ENCODE peak calls at places on chromosomes 16 and 17, in eight cellular contexts. Q, X, G, R, Y, W, J and O are unnamed samples.

GRCh38 chr16:3266873-3267537 is 10.6 kb upstream of the MEFV start:
- DNase-seq in Q (peak; percentile 67), X (peak; percentile 24), G (peak; percentile 26), R (peak; percentile 35), Y (peak; percentile 16), W (peak; percentile 30), J (peak; percentile 34), O (no peak)

GRCh38 chr16:21626659-21627277 is 25.6 kb downstream of the IGSF6 start:
- DNase-seq in Q (peak; percentile 83), X (peak; percentile 77), G (peak; percentile 68), R (peak; percentile 88), Y (peak; percentile 49), W (peak; percentile 64), J (no peak), O (peak; percentile 34)

GRCh38 chr17:1873418-1873817 is 43.6 kb downstream of the RPA1 start:
- DNase-seq in Q (no peak), X (no peak), G (no peak), R (no peak), Y (no peak), W (no peak), J (no peak), O (no peak)

GRCh38 chr16:22198547-22199293 is 7.4 kb upstream of the EEF2K start:
- DNase-seq in Q (no peak), X (peak; percentile 19), G (no peak), R (peak; percentile 9), Y (no peak), W (no peak), J (no peak), O (no peak)

GRCh38 chr16:82133798-82134197 is 36.2 kb downstream of the MPHOSPH6 start:
- DNase-seq in Q (no peak), X (no peak), G (no peak), R (no peak), Y (peak; percentile 75), W (no peak), J (no peak), O (no peak)

GRCh38 chr16:71328151-71328550 is 30.4 kb upstream of the CALB2 start:
- DNase-seq in Q (no peak), X (no peak), G (no peak), R (no peak), Y (no peak), W (no peak), J (no peak), O (no peak)

GRCh38 chr17:7825206-7825980 is 8.6 kb upstream of the KDM6B start:
- DNase-seq in Q (peak; percentile 69), X (no peak), G (no peak), R (no peak), Y (no peak), W (peak; percentile 30), J (peak; percentile 29), O (no peak)

GRCh38 chr17:66652840-66653507 is 181.9 kb upstream of the CACNG5 start:
- DNase-seq in Q (no peak), X (peak; percentile 22), G (peak; percentile 82), R (peak; percentile 74), Y (no peak), W (no peak), J (no peak), O (no peak)

GRCh38 chr16:67161595-67162058 is 1.9 kb downstream of the FBXL8 start:
- DNase-seq in Q (no peak), X (no peak), G (no peak), R (no peak), Y (no peak), W (no peak), J (no peak), O (no peak)

GRCh38 chr16:67164599-67165061 is at the start of gene HSF4:
- DNase-seq in Q (peak; percentile 81), X (peak; percentile 44), G (no peak), R (no peak), Y (no peak), W (peak; percentile 59), J (peak; percentile 86), O (no peak)

GRCh38 chr16:67162439-67163163 is 1.9 kb upstream of the HSF4 start:
- DNase-seq in Q (no peak), X (no peak), G (no peak), R (no peak), Y (no peak), W (no peak), J (no peak), O (no peak)

GRCh38 chr16:67163903-67164558 is 514 bp upstream of the HSF4 start:
- DNase-seq in Q (peak; percentile 77), X (peak; percentile 57), G (no peak), R (no peak), Y (no peak), W (no peak), J (no peak), O (no peak)

DNA sequence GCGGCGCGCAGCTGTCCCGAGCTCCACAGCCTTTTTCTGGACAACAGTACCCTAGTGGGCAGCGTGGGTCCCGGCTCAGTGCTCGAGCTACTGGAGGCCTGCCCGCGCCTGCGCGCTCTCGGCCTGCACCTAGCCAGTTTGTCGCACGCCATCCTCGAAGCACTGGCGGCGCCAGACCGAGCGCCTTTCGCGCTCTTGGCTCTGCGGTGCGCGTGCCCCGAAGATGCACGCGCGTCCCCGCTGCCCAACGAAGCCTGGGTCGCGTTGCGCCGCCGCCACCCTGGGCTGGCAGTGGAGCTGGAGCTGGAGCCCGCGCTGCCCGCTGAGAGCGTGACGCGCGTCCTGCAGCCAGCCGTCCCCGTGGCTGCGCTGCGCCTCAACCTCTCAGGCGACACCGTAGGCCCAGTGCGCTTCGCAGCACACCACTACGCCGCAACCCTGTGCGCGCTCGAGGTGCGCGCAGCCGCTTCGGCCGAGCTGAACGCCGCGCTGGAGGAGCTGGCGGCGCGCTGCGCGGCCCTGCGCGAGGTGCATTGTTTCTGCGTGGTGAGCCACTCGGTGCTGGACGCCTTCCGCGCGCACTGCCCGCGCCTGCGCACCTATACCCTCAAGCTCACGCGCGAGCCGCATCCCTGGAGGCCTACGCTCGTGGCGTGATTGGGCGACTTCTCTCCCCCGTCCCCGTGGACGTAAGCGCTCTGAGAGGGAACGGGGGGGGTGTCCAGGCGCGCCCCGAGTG is 1.2 kb upstream of the HSF4 start:
- DNase-seq in Q (peak; percentile 83), X (peak; percentile 56), G (no peak), R (peak; percentile 35), Y (no peak), W (no peak), J (no peak), O (no peak)
- H3K4me3 ChIP-seq in Q (peak overlapping the region; percentile 49), X (peak overlapping the region; percentile 24), G (no peak overlapping the region), R (no peak overlapping the region), Y (no peak overlapping the region), W (no peak overlapping the region), J (no peak overlapping the region), O (no peak overlapping the region)

GRCh38 chr16:67539271-67539670 is 10.6 kb downstream of the RIPOR1 start:
- DNase-seq in Q (no peak), X (no peak), G (no peak), R (no peak), Y (no peak), W (no peak), J (no peak), O (no peak)

GRCh38 chr16:67535201-67535600 is 6.6 kb downstream of the RIPOR1 start:
- DNase-seq in Q (no peak), X (no peak), G (no peak), R (no peak), Y (no peak), W (no peak), J (no peak), O (no peak)

GRCh38 chr16:67537636-67538591 is 9.3 kb downstream of the RIPOR1 start:
- DNase-seq in Q (peak; percentile 85), X (no peak), G (no peak), R (no peak), Y (peak; percentile 81), W (peak; percentile 79), J (no peak), O (peak; percentile 77)

GRCh38 chr16:67538666-67539101 is 10.1 kb downstream of the RIPOR1 start:
- DNase-seq in Q (peak; percentile 38), X (peak; percentile 54), G (no peak), R (peak; percentile 56), Y (no peak), W (no peak), J (no peak), O (no peak)

GRCh38 chr16:67537270-67537635 is 8.6 kb downstream of the RIPOR1 start:
- DNase-seq in Q (peak; percentile 85), X (peak; percentile 37), G (no peak), R (peak; percentile 36), Y (peak; percentile 58), W (peak; percentile 81), J (no peak), O (peak; percentile 56)
- H4K20me1 ChIP-seq in Q (peaks cover 87% of the 10 kb centered on the region), X (no peaks in the 10 kb centered on the region), G (no peaks in the 10 kb centered on the region), R (peaks cover 94% of the 10 kb centered on the region), Y (peaks cover 38% of the 10 kb centered on the region), W (peaks cover 38% of the 10 kb centered on the region), J (peaks cover 7% of the 10 kb centered on the region), O (peaks cover 2% of the 10 kb centered on the region)

GRCh38 chr16:57178793-57179212 is 7.0 kb downstream of the PSME3IP1 start:
- DNase-seq in Q (no peak), X (no peak), G (no peak), R (peak; percentile 41), Y (no peak), W (no peak), J (no peak), O (no peak)

GRCh38 chr16:57179429-57179828 is 6.4 kb downstream of the PSME3IP1 start:
- DNase-seq in Q (peak; percentile 66), X (no peak), G (no peak), R (no peak), Y (no peak), W (no peak), J (no peak), O (no peak)

GRCh38 chr16:57172891-57173290 is 12.9 kb downstream of the PSME3IP1 start:
- DNase-seq in Q (no peak), X (no peak), G (no peak), R (no peak), Y (no peak), W (no peak), J (no peak), O (no peak)

GRCh38 chr16:57175896-57176295 is 9.9 kb downstream of the PSME3IP1 start:
- DNase-seq in Q (no peak), X (no peak), G (no peak), R (no peak), Y (no peak), W (peak; percentile 19), J (no peak), O (no peak)

DNA sequence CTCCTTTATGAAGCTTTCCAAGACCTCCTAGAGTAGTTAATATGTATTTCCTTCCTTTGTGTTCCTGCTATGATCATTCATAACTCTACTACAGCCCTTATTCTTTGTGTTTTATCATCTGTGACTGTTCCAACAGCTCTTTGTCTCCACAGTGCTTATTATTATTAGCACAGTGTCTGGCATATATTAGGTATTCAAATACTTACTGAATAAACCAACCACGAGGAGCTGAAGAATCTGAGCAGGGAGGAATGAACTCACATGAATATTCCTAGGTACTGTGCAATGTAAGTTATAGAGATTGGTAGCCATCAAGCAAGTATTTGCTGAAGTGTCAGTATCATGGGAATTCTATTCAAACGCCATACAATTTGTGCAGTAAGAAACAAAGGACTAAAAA is 7.5 kb downstream of the PSME3IP1 start:
- DNase-seq in Q (no peak), X (no peak), G (no peak), R (no peak), Y (no peak), W (no peak), J (no peak), O (no peak)
- H3K4me1 ChIP-seq in Q (peaks cover 22% of the 10 kb centered on the region), X (no peaks in the 10 kb centered on the region), G (no peaks in the 10 kb centered on the region), R (peaks cover 4% of the 10 kb centered on the region), Y (peaks cover 6% of the 10 kb centered on the region), W (peaks cover 6% of the 10 kb centered on the region), J (no peaks in the 10 kb centered on the region), O (no peaks in the 10 kb centered on the region)

GRCh38 chr16:86761117-86761971 is 183.0 kb downstream of the FOXL1 start:
- DNase-seq in Q (peak; percentile 73), X (peak; percentile 73), G (peak; percentile 39), R (peak; percentile 68), Y (peak; percentile 48), W (peak; percentile 70), J (peak; percentile 69), O (no peak)

GRCh38 chr16:86764551-86764950 is 186.2 kb downstream of the FOXL1 start:
- DNase-seq in Q (no peak), X (no peak), G (no peak), R (no peak), Y (no peak), W (no peak), J (no peak), O (no peak)

GRCh38 chr16:86758932-86759331 is 180.6 kb downstream of the FOXL1 start:
- DNase-seq in Q (no peak), X (no peak), G (no peak), R (no peak), Y (no peak), W (no peak), J (no peak), O (no peak)

GRCh38 chr16:86763819-86764218 is 185.5 kb downstream of the FOXL1 start:
- DNase-seq in Q (no peak), X (no peak), G (no peak), R (no peak), Y (no peak), W (no peak), J (no peak), O (no peak)

DNA sequence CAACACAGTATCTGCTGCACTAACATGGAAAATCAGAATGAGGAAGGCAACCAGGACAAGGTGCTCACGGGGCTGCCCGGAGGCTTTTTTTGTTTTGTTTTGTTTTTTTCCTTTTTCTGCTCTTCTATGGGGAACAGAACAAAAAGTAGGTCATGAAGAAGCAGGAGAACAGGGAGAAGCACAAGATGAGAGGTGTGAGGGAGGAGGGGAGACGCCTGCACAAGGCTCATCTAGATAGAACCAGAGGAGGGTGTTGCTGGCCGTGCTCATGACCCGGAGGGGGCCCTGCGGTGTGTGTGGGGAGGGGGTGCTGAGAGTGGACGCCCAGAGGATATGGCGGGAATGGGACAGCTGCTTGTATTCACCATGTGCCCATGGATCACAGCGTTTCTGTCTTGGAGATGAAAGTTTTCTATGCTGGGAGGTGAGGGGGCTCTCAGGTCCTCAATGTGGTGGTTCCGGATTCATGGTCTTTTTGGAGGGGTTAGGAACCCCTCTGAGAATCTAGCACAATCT is 183.7 kb downstream of the FOXL1 start:
- DNase-seq in Q (no peak), X (no peak), G (no peak), R (no peak), Y (no peak), W (no peak), J (no peak), O (no peak)
- H3K4me3 ChIP-seq in Q (peak overlapping the region; percentile 30), X (no peak overlapping the region), G (no peak overlapping the region), R (peak overlapping the region; percentile 13), Y (no peak overlapping the region), W (no peak overlapping the region), J (no peak overlapping the region), O (no peak overlapping the region)